ENCODE peak calls at places on chromosomes 1 and 21, in six cellular contexts. O is naive thymus-derived CD4-positive, alpha-beta T cell; G is activated T-helper 2 cell treated with anti-CD3 and anti-CD28 coated beads, Interferon-gamma antibody, Interleukin-2, Interleukin-4, amounts not matched to agents 10 μg/mL and 5 μg/mL and 100 μg/mL, durations not matched to agents 14 hours and 24 hours and 36 hours; E is HEK293T; H is small intestine; F is posterior vena cava. D is an unnamed sample.

GRCh38 chr1:58964880-58965279 is 181.0 kb upstream of the JUN start:
- DNase-seq in O (no peak), G (no peak), E (no peak), H (peak; percentile 72), F (no peak), D (no peak)

GRCh38 chr1:212667223-212668139 is 32.2 kb downstream of the BATF3 start:
- DNase-seq in O (no peak), G (no peak), E (no peak), H (no peak), F (no peak), D (peak; percentile 67)

GRCh38 chr1:23910553-23911246 is 2.5 kb downstream of the CNR2 start:
- DNase-seq in O (no peak), G (no peak), E (no peak), H (no peak), F (no peak), D (no peak)

GRCh38 chr1:54289061-54289938 is 89.3 kb downstream of the MRPL37 start:
- DNase-seq in O (no peak), G (no peak), E (no peak), H (peak; percentile 39), F (no peak), D (no peak)

GRCh38 chr1:159056069-159056698 is 20.4 kb downstream of the AIM2 start:
- DNase-seq in O (no peak), G (no peak), E (no peak), H (no peak), F (no peak), D (no peak)

GRCh38 chr1:116123837-116124533 is 12.8 kb downstream of the MAB21L3 start:
- DNase-seq in O (no peak), G (no peak), E (no peak), H (no peak), F (no peak), D (no peak)

GRCh38 chr1:159911668-159912067 is 11.7 kb upstream of the CFAP45 start:
- DNase-seq in O (no peak), G (no peak), E (no peak), H (no peak), F (no peak), D (no peak)

GRCh38 chr21:28636988-28637691 is 355.5 kb downstream of the LTN1 start:
- DNase-seq in O (no peak), G (no peak), E (no peak), H (no peak), F (no peak), D (no peak)

GRCh38 chr1:234899041-234899787 is 229.4 kb downstream of the TOMM20 start:
- DNase-seq in O (no peak), G (no peak), E (no peak), H (no peak), F (no peak), D (no peak)

GRCh38 chr1:29236993-29237905 is 927 bp downstream of the PTPRU start:
- DNase-seq in O (no peak), G (no peak), E (peak; percentile 65), H (no peak), F (peak; percentile 86), D (no peak)

GRCh38 chr1:165376041-165376810 is 19.7 kb upstream of the LMX1A start:
- DNase-seq in O (no peak), G (no peak), E (peak; percentile 37), H (peak; percentile 54), F (peak; percentile 96), D (no peak)

GRCh38 chr1:55546553-55546952 is 331.4 kb upstream of the USP24 start:
- DNase-seq in O (no peak), G (no peak), E (no peak), H (no peak), F (no peak), D (no peak)

GRCh38 chr1:30783244-30783915 is 25.8 kb upstream of the LAPTM5 start:
- DNase-seq in O (no peak), G (no peak), E (no peak), H (no peak), F (peak; percentile 89), D (no peak)

GRCh38 chr1:116997011-116997410 is 4.5 kb upstream of the CD101 start:
- DNase-seq in O (no peak), G (no peak), E (no peak), H (no peak), F (no peak), D (no peak)

GRCh38 chr1:165696625-165697100 is 1.7 kb downstream of the ALDH9A1 start:
- DNase-seq in O (no peak), G (no peak), E (no peak), H (peak; percentile 15), F (no peak), D (no peak)

GRCh38 chr1:37620707-37621106 is 14.0 kb downstream of the RSPO1 start:
- DNase-seq in O (no peak), G (no peak), E (no peak), H (no peak), F (no peak), D (no peak)

GRCh38 chr1:165426745-165427144 is 18.2 kb downstream of the RXRG start:
- DNase-seq in O (no peak), G (no peak), E (no peak), H (peak; percentile 54), F (no peak), D (no peak)

GRCh38 chr1:30410153-30410851 is 313.1 kb downstream of the MATN1 start:
- DNase-seq in O (no peak), G (peak; percentile 3), E (no peak), H (no peak), F (peak; percentile 58), D (no peak)

GRCh38 chr1:30375156-30375555 is 348.2 kb downstream of the MATN1 start:
- DNase-seq in O (no peak), G (no peak), E (no peak), H (no peak), F (no peak), D (no peak)

GRCh38 chr1:100036718-100037664 is 67.2 kb downstream of the SLC35A3 start:
- DNase-seq in O (no peak), G (no peak), E (peak; percentile 12), H (peak; percentile 54), F (no peak), D (no peak)

GRCh38 chr1:56255516-56256181 is 323.7 kb downstream of the PLPP3 start:
- DNase-seq in O (no peak), G (no peak), E (no peak), H (no peak), F (peak; percentile 91), D (no peak)

GRCh38 chr1:2388004-2388913 is 3.1 kb downstream of the MORN1 start:
- DNase-seq in O (no peak), G (no peak), E (no peak), H (no peak), F (peak; percentile 50), D (no peak)

GRCh38 chr1:46516140-46516539 is 26.5 kb downstream of the DMBX1 start:
- DNase-seq in O (no peak), G (no peak), E (no peak), H (no peak), F (peak; percentile 51), D (no peak)

GRCh38 chr1:244836135-244836521 is 670 bp downstream of the COX20 start:
- DNase-seq in O (no peak), G (no peak), E (peak; percentile 41), H (peak; percentile 48), F (no peak), D (no peak)

GRCh38 chr1:229557913-229558414 is 543 bp downstream of the ABCB10 start:
- DNase-seq in O (peak; percentile 7), G (peak; percentile 43), E (peak; percentile 63), H (peak; percentile 37), F (peak; percentile 85), D (no peak)

GRCh38 chr1:40708750-40709099 is 17.2 kb downstream of the NFYC start:
- DNase-seq in O (no peak), G (no peak), E (peak; percentile 59), H (no peak), F (no peak), D (no peak)

GRCh38 chr1:168628807-168629206 is 52.4 kb downstream of the XCL1 start:
- DNase-seq in O (no peak), G (no peak), E (no peak), H (no peak), F (no peak), D (no peak)

GRCh38 chr1:117398957-117399356 is 31.7 kb downstream of the MAN1A2 start:
- DNase-seq in O (no peak), G (no peak), E (no peak), H (no peak), F (no peak), D (no peak)

GRCh38 chr21:35204125-35204524 is 155.0 kb upstream of the RUNX1 start:
- DNase-seq in O (no peak), G (no peak), E (no peak), H (no peak), F (no peak), D (no peak)

GRCh38 chr1:109242387-109242786 is 7.0 kb upstream of the CELSR2 start:
- DNase-seq in O (no peak), G (no peak), E (no peak), H (no peak), F (no peak), D (no peak)

GRCh38 chr1:220249522-220249921 is 22.7 kb downstream of the RAB3GAP2 start:
- DNase-seq in O (no peak), G (no peak), E (no peak), H (no peak), F (no peak), D (no peak)

GRCh38 chr1:170662561-170662971 is 1.4 kb upstream of the PRRX1 start:
- DNase-seq in O (no peak), G (no peak), E (no peak), H (no peak), F (no peak), D (no peak)

GRCh38 chr1:224259986-224260385 is 70.0 kb downstream of the NVL start:
- DNase-seq in O (no peak), G (no peak), E (no peak), H (no peak), F (no peak), D (no peak)

GRCh38 chr1:161115132-161115711 is 2.6 kb downstream of the PFDN2 start:
- DNase-seq in O (no peak), G (no peak), E (no peak), H (no peak), F (no peak), D (no peak)

GRCh38 chr21:27477321-27477720 is 510.4 kb upstream of the ADAMTS5 start:
- DNase-seq in O (no peak), G (no peak), E (no peak), H (no peak), F (no peak), D (no peak)

GRCh38 chr1:117312453-117313138 is 54.7 kb upstream of the MAN1A2 start:
- DNase-seq in O (peak; percentile 3), G (no peak), E (peak; percentile 68), H (peak; percentile 59), F (no peak), D (peak; percentile 40)

D was measured in Jurkat, Clone E6-1.